ENCODE peak calls at places on chromosomes 7 and 10, in nine cellular contexts. K, Q, V, X, F, S, E, R and T are unnamed samples. For H3K4me1, the result is how much of the 10 kb centered on the place peaks cover.

GRCh38 chr7:120274899-120275298 is 1.9 kb downstream of the KCND2 start:
- DNase-seq in V (no peak), X (no peak), R (no peak), Q (no peak), E (no peak), F (no peak), K (no peak), S (no peak), T (no peak)

GRCh38 chr7:143892527-143893300 is 9.3 kb downstream of the TCAF1 start:
- DNase-seq in V (no peak), R (no peak), E (no peak), S (peak), Q (no peak), F (no peak), K (peak), X (no peak), T (no peak)

GRCh38 chr7:80357530-80357929 is 154.3 kb downstream of the GNAT3 start:
- DNase-seq in V (no peak), F (no peak), E (no peak), R (no peak), Q (no peak), X (no peak), S (no peak), K (no peak), T (no peak)

GRCh38 chr10:30705086-30705624 is 75.6 kb upstream of the LYZL2 start:
- DNase-seq in X (no peak), F (peak), E (no peak), K (no peak), V (no peak), S (no peak), R (no peak), Q (no peak), T (no peak)

GRCh38 chr10:78756604-78757442 is 311.9 kb upstream of the ZMIZ1 start:
- DNase-seq in X (peak), F (peak), S (peak), E (peak), K (no peak), Q (peak), R (peak), V (no peak), T (peak)

GRCh38 chr7:121313793-121314676 is 14.8 kb upstream of the WNT16 start:
- DNase-seq in F (peak), S (no peak), V (no peak), E (no peak), R (no peak), K (no peak), X (no peak), Q (no peak), T (no peak)

GRCh38 chr10:132755166-132755711 is 30.7 kb downstream of the NKX6-2 start:
- DNase-seq in F (no peak), K (no peak), E (no peak), X (no peak), Q (no peak), R (no peak), S (no peak), V (no peak), T (no peak)

GRCh38 chr7:19106308-19107141 is 10.9 kb downstream of the TWIST1 start:
- DNase-seq in E (no peak), Q (no peak), R (no peak), S (no peak), F (no peak), K (peak), X (no peak), V (peak), T (peak)

GRCh38 chr10:34764347-34764991 is 50.6 kb downstream of the PARD3 start:
- DNase-seq in F (no peak), S (no peak), E (no peak), Q (no peak), K (no peak), V (no peak), R (no peak), X (no peak), T (no peak)

GRCh38 chr7:73621168-73622063 is 2.9 kb downstream of the MLXIPL start:
- DNase-seq in R (no peak), E (no peak), K (peak), F (no peak), X (no peak), S (no peak), Q (no peak), V (no peak), T (no peak)

GRCh38 chr10:69938541-69938991 is 114.1 kb upstream of the MACROH2A2 start:
- DNase-seq in V (no peak), Q (no peak), S (no peak), R (no peak), F (no peak), E (no peak), K (no peak), X (no peak), T (no peak)

GRCh38 chr7:39952378-39952777 is 2.3 kb downstream of the CDK13 start:
- DNase-seq in S (no peak), R (no peak), K (no peak), F (no peak), E (no peak), V (no peak), X (no peak), Q (no peak), T (no peak)

GRCh38 chr7:94492601-94493000 is 17.0 kb upstream of the CASD1 start:
- DNase-seq in X (no peak), F (no peak), S (no peak), Q (no peak), R (no peak), V (no peak), K (no peak), E (no peak), T (no peak)

GRCh38 chr10:34727595-34728033 is 87.5 kb downstream of the PARD3 start:
- DNase-seq in S (peak), V (no peak), F (no peak), X (no peak), K (peak), E (no peak), Q (no peak), R (no peak), T (no peak)

GRCh38 chr7:78226059-78226658 is 427.6 kb downstream of the PHTF2 start:
- DNase-seq in K (peak), V (peak), X (peak), F (peak), Q (no peak), E (peak), S (peak), R (no peak), T (no peak)

GRCh38 chr7:151794508-151795167 is 82.3 kb downstream of the PRKAG2 start:
- DNase-seq in K (peak), V (no peak), S (no peak), E (no peak), Q (peak), F (no peak), R (no peak), X (no peak), T (peak)

GRCh38 chr10:113854757-113855626 is 531 bp downstream of the NHLRC2 start:
- DNase-seq in S (peak), E (peak), V (peak), Q (peak), K (peak), X (no peak), R (peak), F (peak), T (peak)

GRCh38 chr7:37441405-37441797 is 7.3 kb downstream of the ELMO1 start:
- DNase-seq in S (no peak), X (no peak), R (no peak), K (no peak), E (no peak), F (no peak), V (no peak), Q (no peak), T (no peak)

GRCh38 chr10:51956822-51957221 is 257.4 kb upstream of the CSTF2T start:
- DNase-seq in K (no peak), R (no peak), S (no peak), F (no peak), V (no peak), E (no peak), Q (no peak), X (no peak), T (no peak)

GRCh38 chr10:60463726-60464125 is 74.1 kb upstream of the ANK3 start:
- DNase-seq in X (no peak), R (no peak), E (no peak), K (no peak), S (no peak), F (no peak), V (no peak), Q (no peak), T (no peak)

GRCh38 chr7:140640060-140640611 is 477 bp downstream of the DENND2A start:
- DNase-seq in X (no peak), Q (peak), S (no peak), R (peak), F (peak), E (peak), V (peak), K (peak), T (peak)

GRCh38 chr10:17005621-17006566 is 123.7 kb downstream of the CUBN start:
- DNase-seq in S (no peak), R (no peak), V (no peak), F (no peak), E (no peak), Q (no peak), X (no peak), K (no peak), T (no peak)

GRCh38 chr7:26620352-26620751 is 244.0 kb downstream of the SKAP2 start:
- DNase-seq in E (no peak), V (no peak), Q (no peak), F (no peak), K (peak), X (no peak), S (peak), R (no peak), T (no peak)

GRCh38 chr7:11570922-11571550 is 261.0 kb downstream of the THSD7A start:
- DNase-seq in V (no peak), F (no peak), X (no peak), K (no peak), Q (no peak), S (no peak), R (no peak), E (no peak), T (no peak)

GRCh38 chr7:66099232-66099550 is 15.5 kb upstream of the CRCP start:
- DNase-seq in S (no peak), F (peak), X (no peak), K (no peak), V (no peak), R (no peak), E (no peak), Q (no peak), T (no peak)

GRCh38 chr7:139422126-139422525 is 61.3 kb downstream of the KLRG2 start:
- DNase-seq in V (peak), E (no peak), X (no peak), S (no peak), R (no peak), F (no peak), K (no peak), Q (peak), T (no peak)

GRCh38 chr10:98295401-98295811 is 27.4 kb upstream of the LOXL4 start:
- DNase-seq in S (no peak), R (peak), K (no peak), V (no peak), F (no peak), Q (no peak), X (no peak), E (no peak), T (no peak)

GRCh38 chr7:25857376-25858067 is 294.5 kb upstream of the NFE2L3 start:
- DNase-seq in X (no peak), Q (peak), R (no peak), E (no peak), S (no peak), F (peak), K (peak), V (peak), T (no peak)

GRCh38 chr10:60189861-60190475 is 199.7 kb downstream of the ANK3 start:
- DNase-seq in Q (no peak), V (no peak), K (no peak), S (no peak), X (no peak), R (no peak), F (no peak), E (no peak), T (no peak)

GRCh38 chr10:30736685-30737232 is 107.2 kb upstream of the LYZL2 start:
- DNase-seq in F (peak), R (no peak), V (no peak), X (peak), Q (peak), K (no peak), E (peak), S (no peak), T (no peak)

GRCh38 chr10:130439796-130440195 is 303.6 kb downstream of the GLRX3 start:
- DNase-seq in F (no peak), X (no peak), Q (no peak), E (no peak), V (no peak), K (no peak), S (no peak), R (no peak), T (no peak)

GRCh38 chr7:77759294-77759889 is 38.8 kb downstream of the TMEM60 start:
- DNase-seq in R (no peak), F (peak), K (peak), V (peak), S (peak), X (peak), E (peak), Q (no peak), T (no peak)

GRCh38 chr7:8434290-8435002 is 1.0 kb downstream of the NXPH1 start:
- DNase-seq in K (peak), V (peak), S (no peak), Q (no peak), X (no peak), R (no peak), F (no peak), E (no peak), T (peak)

GRCh38 chr10:126570631-126571170 is 99.8 kb downstream of the C10orf90 start:
- DNase-seq in K (no peak), Q (no peak), R (no peak), V (no peak), F (no peak), S (no peak), X (no peak), E (no peak), T (no peak)

GRCh38 chr7:96997512-96998032 is 7.8 kb upstream of the DLX6 start:
- DNase-seq in R (no peak), X (no peak), S (no peak), Q (no peak), K (no peak), E (no peak), V (no peak), F (no peak), T (no peak)

GRCh38 chr10:93342346-93342745 is 139.8 kb downstream of the MYOF start:
- DNase-seq in K (no peak), Q (no peak), V (no peak), F (no peak), S (no peak), E (no peak), X (no peak), R (no peak), T (no peak)

GRCh38 chr10:51419416-51420093 is 279.8 kb downstream of the CSTF2T start:
- DNase-seq in X (no peak), Q (no peak), F (no peak), R (no peak), E (no peak), S (no peak), V (no peak), K (no peak), T (no peak)

DNA sequence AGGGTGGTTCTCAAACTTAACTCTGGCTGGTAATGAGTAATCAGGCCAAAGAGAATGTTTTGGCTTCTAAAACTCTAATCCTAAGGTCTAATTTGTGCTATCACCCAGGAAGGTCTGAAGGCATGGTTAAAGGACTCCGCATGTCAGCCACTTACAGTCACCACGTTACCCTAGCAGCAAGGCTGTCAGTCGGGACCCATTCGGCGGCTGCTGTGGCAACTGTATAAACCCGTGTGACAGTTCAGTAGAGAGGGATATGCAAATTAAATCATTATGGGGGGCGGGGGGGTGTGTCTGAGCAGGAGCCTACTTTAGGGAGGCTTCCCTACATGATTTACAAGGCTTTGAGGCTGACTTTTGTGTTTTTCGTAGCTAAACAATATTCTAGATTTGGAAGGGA is 284.5 kb downstream of the USP6NL start:
- DNase-seq in F (no peak), K (no peak), V (no peak), Q (no peak), S (no peak), E (no peak), R (no peak), X (no peak), T (no peak)
- TF ChIP-seq POLR2AphosphoS5 in F (no peak), K (no peak), V (no peak), Q (no peak), S (no peak), E (no peak), R (no peak), X (no peak), T (no peak)

GRCh38 chr7:91051966-91052365 is 212.3 kb upstream of the FZD1 start:
- DNase-seq in V (no peak), Q (no peak), R (no peak), S (no peak), F (no peak), X (no peak), E (no peak), K (peak), T (no peak)

GRCh38 chr7:91050677-91051076 is 213.6 kb upstream of the FZD1 start:
- DNase-seq in F (no peak), V (no peak), Q (no peak), E (no peak), K (no peak), S (no peak), X (no peak), R (no peak), T (no peak)

GRCh38 chr7:91054374-91054773 is 209.9 kb upstream of the FZD1 start:
- DNase-seq in Q (no peak), F (no peak), K (no peak), E (no peak), X (no peak), V (no peak), S (no peak), R (no peak), T (no peak)

DNA sequence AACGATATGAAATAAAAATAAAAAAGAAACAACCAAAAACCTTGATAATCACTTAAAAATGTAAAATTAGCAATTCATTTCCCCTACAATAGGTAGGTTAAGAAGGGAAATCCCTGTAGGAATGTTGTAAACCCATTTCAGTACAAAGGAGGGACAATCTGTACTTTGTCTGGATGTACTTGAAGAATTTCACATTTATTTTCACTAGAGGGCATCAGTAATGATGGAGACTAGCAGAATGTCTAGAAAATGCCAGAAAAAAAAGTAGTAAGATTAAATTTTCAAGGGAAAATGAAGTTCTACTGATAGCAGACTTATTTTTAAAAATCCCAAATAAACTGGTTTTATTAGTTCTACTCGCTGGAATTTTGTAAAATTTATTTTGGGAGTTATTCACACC is 209.0 kb upstream of the FZD1 start:
- DNase-seq in X (no peak), K (no peak), E (no peak), S (no peak), F (no peak), Q (no peak), V (no peak), R (no peak), T (no peak)
- H3K27ac ChIP-seq in X (no peak), K (no peak), E (no peak), S (no peak), F (no peak), Q (no peak), V (no peak), R (no peak), T (no peak)

DNA sequence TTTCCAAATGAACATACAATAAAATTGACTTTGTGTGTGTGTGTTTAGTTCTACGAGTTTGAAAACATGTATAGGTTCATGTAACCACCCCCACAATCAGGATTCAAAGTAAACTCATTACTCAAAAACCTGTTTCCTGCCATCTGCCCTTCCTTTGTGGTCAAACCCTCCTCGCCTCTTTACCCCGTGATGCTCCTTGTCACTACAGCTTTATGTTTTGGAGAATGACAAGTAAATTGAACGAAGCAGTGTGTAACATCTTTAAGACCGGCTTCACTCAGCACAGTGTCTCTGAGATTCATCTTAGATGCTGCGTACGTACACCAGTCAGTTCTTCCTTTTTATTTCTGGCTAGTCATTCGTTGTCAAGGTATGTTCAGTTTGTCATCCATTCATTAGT is 54.6 kb upstream of the MKI67 start:
- DNase-seq in V (no peak), Q (no peak), X (no peak), F (no peak), K (no peak), S (no peak), R (no peak), E (no peak), T (no peak)
- H3K4me1 ChIP-seq in V (under half), Q (under half), X (under half), F (under half), K (under half), S (under half), R (under half), E (under half), T (under half)

DNA sequence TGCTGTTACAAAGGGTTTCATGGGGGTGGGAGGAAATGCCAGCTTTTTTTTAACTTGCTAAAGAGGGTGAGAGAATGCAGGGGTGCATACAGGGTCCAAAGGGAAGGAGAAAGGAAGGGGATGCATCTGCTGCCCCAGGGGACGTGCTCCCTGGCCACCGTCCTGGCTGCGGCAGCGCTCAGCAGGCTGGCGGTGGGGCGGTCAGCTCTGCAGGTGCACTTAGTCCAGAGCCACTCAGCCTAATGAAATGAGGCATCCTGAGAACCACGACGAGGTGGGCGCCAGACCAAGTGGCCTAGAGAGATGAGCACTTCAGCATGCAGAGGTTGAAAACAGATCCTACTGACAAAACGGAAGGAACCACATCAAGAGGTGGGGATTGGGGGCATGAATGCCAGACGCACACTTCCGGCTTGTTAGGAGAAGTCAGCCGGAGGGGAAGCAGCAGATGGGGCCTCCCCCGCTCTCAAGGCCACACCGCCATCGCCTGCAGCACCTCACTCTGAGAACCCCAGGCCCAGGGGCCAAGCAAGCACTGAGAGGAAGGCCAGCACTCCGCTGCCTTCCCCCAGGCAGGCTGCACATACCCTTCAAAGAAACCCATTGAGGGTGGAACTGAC is 94.5 kb downstream of the MAD1L1 start:
- DNase-seq in F (peak), V (peak), E (no peak), K (no peak), X (no peak), R (no peak), S (no peak), Q (no peak), T (peak)
- TF ChIP-seq POLR2AphosphoS5 in F (no peak), V (no peak), E (no peak), K (no peak), X (no peak), R (no peak), S (no peak), Q (no peak), T (peak)

GRCh38 chr10:125060486-125060850 is 99.9 kb downstream of the CTBP2 start:
- DNase-seq in E (no peak), V (no peak), S (no peak), X (no peak), K (no peak), R (no peak), F (no peak), Q (no peak), T (no peak)
- H3K27ac ChIP-seq in E (peak), V (peak), S (no peak), X (no peak), K (peak), R (peak), F (peak), Q (peak), T (no peak)

GRCh38 chr7:42232275-42232674 is 4.7 kb downstream of the GLI3 start:
- DNase-seq in Q (peak), F (no peak), S (no peak), K (peak), X (no peak), V (no peak), R (peak), E (no peak), T (no peak)
- H3K4me1 ChIP-seq in Q (half or more), F (under half), S (under half), K (half or more), X (under half), V (under half), R (half or more), E (half or more), T (under half)

GRCh38 chr10:103712898-103713498 is 142.4 kb downstream of the SH3PXD2A start:
- DNase-seq in K (peak), V (peak), Q (peak), F (peak), S (peak), R (peak), E (peak), X (peak), T (peak)
- TF ChIP-seq POLR2AphosphoS5 in K (no peak), V (no peak), Q (no peak), F (no peak), S (no peak), R (no peak), E (no peak), X (no peak), T (no peak)